ENCODE peak calls at places on chromosomes 12 and 14, in six cellular contexts. C is fibroblast of mammary gland, K is mucosa of descending colon, S is body of pancreas, Z is fibroblast of the aortic adventitia, W is esophagus squamous epithelium. I is an unnamed sample.

GRCh38 chr12:30417697-30418231 is 277.9 kb downstream of the IPO8 start:
- DNase-seq in C (peak; percentile 99), K (no peak), S (no peak), Z (peak; percentile 92), W (no peak), I (peak; percentile 60)

GRCh38 chr12:120584343-120585149 is 3.3 kb upstream of the POP5 start:
- DNase-seq in C (peak; percentile 19), K (peak; percentile 82), S (peak; percentile 55), Z (peak; percentile 16), W (no peak), I (no peak)

GRCh38 chr14:100386121-100386520 is 63.0 kb downstream of the SLC25A47 start:
- DNase-seq in C (no peak), K (no peak), S (no peak), Z (peak; percentile 44), W (no peak), I (no peak)

GRCh38 chr12:64611430-64612286 is 1.4 kb downstream of the RASSF3 start:
- DNase-seq in C (peak; percentile 28), K (peak; percentile 67), S (peak; percentile 64), Z (peak; percentile 43), W (no peak), I (no peak)

GRCh38 chr12:65821336-65821735 is 2.9 kb upstream of the HMGA2 start:
- DNase-seq in C (peak; percentile 86), K (no peak), S (no peak), Z (no peak), W (no peak), I (no peak)

GRCh38 chr12:26791328-26791791 is 41.6 kb downstream of the ITPR2 start:
- DNase-seq in C (peak; percentile 24), K (no peak), S (no peak), Z (peak; percentile 58), W (no peak), I (peak; percentile 35)

GRCh38 chr12:25377475-25378179 is 126.9 kb upstream of the KRAS start:
- DNase-seq in C (peak; percentile 80), K (no peak), S (no peak), Z (peak; percentile 41), W (no peak), I (peak; percentile 4)

GRCh38 chr14:75156111-75156510 is 20.3 kb downstream of the TMED10 start:
- DNase-seq in C (no peak), K (no peak), S (no peak), Z (no peak), W (no peak), I (no peak)

GRCh38 chr12:52050116-52050770 is 999 bp upstream of the NR4A1 start:
- DNase-seq in C (peak; percentile 53), K (peak; percentile 62), S (peak; percentile 76), Z (peak; percentile 73), W (no peak), I (no peak)

GRCh38 chr12:113180333-113180732 is 4.9 kb downstream of the DDX54 start:
- DNase-seq in C (peak; percentile 30), K (no peak), S (no peak), Z (no peak), W (no peak), I (no peak)

GRCh38 chr14:38143651-38144505 is 63.8 kb upstream of the SSTR1 start:
- DNase-seq in C (peak; percentile 79), K (no peak), S (no peak), Z (peak; percentile 36), W (no peak), I (peak; percentile 76)
- H3K4me3 ChIP-seq in C (no peak overlapping the region), K (no peak overlapping the region), S (no peak overlapping the region), Z (no peak overlapping the region), W (no peak overlapping the region), I (no peak overlapping the region)

GRCh38 chr12:132365226-132365625 is 35.8 kb upstream of the GALNT9 start:
- DNase-seq in C (no peak), K (no peak), S (no peak), Z (no peak), W (no peak), I (no peak)

GRCh38 chr12:132367852-132368251 is 38.5 kb upstream of the GALNT9 start:
- DNase-seq in C (no peak), K (no peak), S (no peak), Z (no peak), W (no peak), I (no peak)

GRCh38 chr12:132366341-132366861 is 37.0 kb upstream of the GALNT9 start:
- DNase-seq in C (no peak), K (no peak), S (no peak), Z (no peak), W (no peak), I (no peak)

GRCh38 chr12:132364348-132364902 is 35.0 kb upstream of the GALNT9 start:
- DNase-seq in C (no peak), K (no peak), S (no peak), Z (no peak), W (no peak), I (no peak)

GRCh38 chr12:132367401-132367851 is 38.0 kb upstream of the GALNT9 start:
- DNase-seq in C (no peak), K (no peak), S (no peak), Z (peak; percentile 25), W (no peak), I (no peak)
- TF ChIP-seq CTCF in C (no peak), K (no peak), S (no peak), Z (peak; percentile 7), W (no peak), I (no peak)

GRCh38 chr12:130589391-130590317 is 126.4 kb downstream of the RIMBP2 start:
- DNase-seq in C (no peak), K (no peak), S (no peak), Z (no peak), W (no peak), I (no peak)
- H3K4me3 ChIP-seq in C (no peak overlapping the region), K (no peak overlapping the region), S (no peak overlapping the region), Z (no peak overlapping the region), W (no peak overlapping the region), I (no peak overlapping the region)

GRCh38 chr12:78037707-78038106 is 207.0 kb downstream of the NAV3 start:
- DNase-seq in C (no peak), K (no peak), S (no peak), Z (no peak), W (no peak), I (no peak)
- TF ChIP-seq CTCF in C (no peak), K (no peak), S (no peak), Z (no peak), W (no peak), I (no peak)

GRCh38 chr12:109097140-109097434 is 310 bp upstream of the UNG start:
- DNase-seq in C (no peak), K (no peak), S (no peak), Z (no peak), W (no peak), I (no peak)
- H3K4me3 ChIP-seq in C (peak overlapping the region; percentile 78), K (no peak overlapping the region), S (no peak overlapping the region), Z (peak overlapping the region; percentile 64), W (peak overlapping the region; percentile 74), I (peak overlapping the region; percentile 75)

DNA sequence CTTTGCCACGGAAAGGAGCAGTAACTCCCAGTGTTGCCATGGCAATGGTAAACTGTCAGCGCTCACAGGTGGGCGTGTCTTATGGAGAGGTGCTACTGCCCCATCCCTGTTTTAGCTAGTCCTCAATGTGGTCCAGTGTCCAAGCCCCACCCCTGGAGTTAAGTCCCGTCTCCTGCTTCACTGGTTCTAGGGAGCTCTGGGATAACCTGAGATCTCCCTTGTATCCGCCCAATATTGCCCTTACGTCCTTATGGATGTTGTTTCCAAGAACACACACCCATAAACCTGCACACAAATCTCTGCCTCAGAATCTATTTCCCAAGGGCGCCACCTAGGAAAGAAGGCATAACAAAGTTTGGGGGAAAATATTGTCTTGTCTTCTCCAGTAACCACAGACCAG is 64.2 kb downstream of the SPRING1 start:
- DNase-seq in C (no peak), K (no peak), S (no peak), Z (no peak), W (no peak), I (no peak)
- TF ChIP-seq CTCF in C (peak; percentile 19), K (no peak), S (no peak), Z (no peak), W (no peak), I (no peak)

DNA sequence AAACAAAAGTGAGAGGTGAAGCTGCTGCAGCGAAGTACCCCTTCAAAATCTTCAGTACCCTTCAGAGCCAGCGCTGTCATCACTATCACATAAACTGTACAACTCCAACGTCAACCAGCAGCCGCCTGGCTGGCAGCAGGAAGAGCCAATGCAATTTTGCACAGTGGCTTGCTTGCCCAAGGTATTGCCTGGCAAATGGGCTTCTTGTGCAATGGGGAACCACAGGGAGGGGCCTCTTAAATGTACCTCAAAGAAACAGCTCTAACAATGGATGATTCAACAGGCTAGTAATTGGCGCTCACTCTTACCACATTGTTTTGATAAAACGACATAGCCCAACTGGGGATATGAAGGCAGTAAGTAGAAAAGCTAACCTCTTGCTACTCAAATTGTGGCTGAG is 125.5 kb upstream of the HIF1A start:
- DNase-seq in C (peak; percentile 96), K (no peak), S (no peak), Z (peak; percentile 99), W (no peak), I (peak; percentile 82)
- H3K4me3 ChIP-seq in C (no peak overlapping the region), K (no peak overlapping the region), S (no peak overlapping the region), Z (no peak overlapping the region), W (no peak overlapping the region), I (no peak overlapping the region)

GRCh38 chr14:89307409-89307808 is 109.6 kb downstream of the FOXN3 start:
- DNase-seq in C (no peak), K (no peak), S (no peak), Z (no peak), W (no peak), I (no peak)

GRCh38 chr14:89304972-89305703 is 111.9 kb downstream of the FOXN3 start:
- DNase-seq in C (peak; percentile 83), K (no peak), S (no peak), Z (peak; percentile 82), W (no peak), I (peak; percentile 60)

GRCh38 chr14:89310211-89310610 is 106.8 kb downstream of the FOXN3 start:
- DNase-seq in C (no peak), K (no peak), S (no peak), Z (no peak), W (no peak), I (no peak)

GRCh38 chr14:89309670-89310177 is 107.3 kb downstream of the FOXN3 start:
- DNase-seq in C (no peak), K (no peak), S (no peak), Z (no peak), W (no peak), I (no peak)

DNA sequence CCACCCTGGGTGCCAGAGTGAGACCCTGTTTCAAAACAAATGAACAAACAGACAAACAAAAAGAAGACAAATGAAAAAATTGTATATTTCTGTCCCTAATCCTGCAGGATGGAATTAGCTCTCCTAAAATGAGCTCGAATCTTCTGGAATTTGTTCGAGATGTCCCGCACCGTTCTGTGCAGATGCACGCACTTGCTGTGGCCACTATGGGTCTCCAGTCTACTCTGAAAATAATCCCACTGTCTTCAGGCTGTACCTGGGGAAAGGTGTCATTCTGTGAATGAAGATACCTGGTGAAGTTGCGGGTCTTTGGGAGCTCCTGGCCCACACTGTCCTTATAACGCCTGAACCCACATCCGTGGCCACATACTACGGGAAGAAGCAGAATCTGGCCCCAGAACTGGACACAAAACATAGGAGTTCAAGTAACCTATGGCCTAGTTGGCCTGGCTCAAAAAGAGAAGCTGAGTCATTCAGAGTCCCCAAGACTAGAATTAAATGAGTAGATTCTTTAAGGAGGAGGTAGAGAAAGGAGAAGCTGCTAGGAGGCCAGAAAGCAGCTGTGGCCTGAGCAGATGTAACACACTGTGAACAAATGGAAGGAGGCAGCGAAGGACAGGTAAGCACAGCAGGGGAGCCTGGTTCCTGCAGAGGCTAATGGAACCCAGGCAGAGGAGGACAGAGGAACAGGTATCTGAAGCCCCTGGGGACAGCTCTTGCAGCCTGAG is 108.6 kb downstream of the FOXN3 start:
- DNase-seq in C (peak; percentile 53), K (no peak), S (no peak), Z (peak; percentile 45), W (no peak), I (no peak)
- TF ChIP-seq CTCF in C (no peak), K (no peak), S (no peak), Z (no peak), W (no peak), I (no peak)